ENCODE peak calls at places on chromosomes 16 and 17, in six cellular contexts. R is naive thymus-derived CD4-positive, alpha-beta T cell; O is ovary; E is heart right ventricle; V is OCI-LY7; C is spleen. Z is an unnamed sample. For H3K4me1, the result is how much of the 10 kb centered on the place peaks cover.

GRCh38 chr17:30091771-30092170 is 24.8 kb upstream of the NSRP1 start:
- DNase-seq in R (no peak), O (no peak), E (no peak), V (no peak), C (no peak), Z (no peak)

GRCh38 chr17:80474231-80474932 is 2.0 kb downstream of the NPTX1 start:
- DNase-seq in R (no peak), O (no peak), E (no peak), V (peak), C (no peak), Z (peak)

GRCh38 chr17:27878776-27879562 is 14.2 kb downstream of the LYRM9 start:
- DNase-seq in R (peak), O (peak), E (peak), V (no peak), C (no peak), Z (no peak)

GRCh38 chr17:7042507-7043194 is 1.2 kb downstream of the SLC16A11 start:
- DNase-seq in R (peak), O (peak), E (no peak), V (no peak), C (peak), Z (no peak)

GRCh38 chr17:31147507-31148202 is 52.9 kb downstream of the NF1 start:
- DNase-seq in R (no peak), O (no peak), E (no peak), V (no peak), C (no peak), Z (no peak)

GRCh38 chr16:73054732-73055481 is 7.0 kb upstream of the ZFHX3 start:
- DNase-seq in R (no peak), O (no peak), E (no peak), V (peak), C (no peak), Z (peak)

GRCh38 chr16:29820271-29820701 is at the start of gene MVP:
- DNase-seq in R (peak), O (peak), E (peak), V (peak), C (peak), Z (peak)

GRCh38 chr17:798246-798645 is 16.1 kb downstream of the MRM3 start:
- DNase-seq in R (no peak), O (no peak), E (no peak), V (no peak), C (peak), Z (no peak)

GRCh38 chr16:83137326-83137770 is 510.6 kb downstream of the CDH13 start:
- DNase-seq in R (no peak), O (peak), E (no peak), V (peak), C (no peak), Z (no peak)

GRCh38 chr16:30335598-30336474 is 19.3 kb downstream of the CD2BP2 start:
- DNase-seq in R (no peak), O (no peak), E (no peak), V (no peak), C (peak), Z (peak)

GRCh38 chr16:69924777-69925191 is 26.4 kb upstream of the CLEC18A start:
- DNase-seq in R (no peak), O (peak), E (peak), V (no peak), C (no peak), Z (no peak)

GRCh38 chr16:24975428-24975889 is 39.7 kb downstream of the ARHGAP17 start:
- DNase-seq in R (no peak), O (no peak), E (no peak), V (peak), C (no peak), Z (peak)

GRCh38 chr16:17374668-17375255 is 96.0 kb downstream of the XYLT1 start:
- DNase-seq in R (peak), O (no peak), E (no peak), V (no peak), C (no peak), Z (no peak)

GRCh38 chr16:85334718-85335583 is 222.7 kb upstream of the CIBAR2 start:
- DNase-seq in R (no peak), O (no peak), E (no peak), V (peak), C (no peak), Z (no peak)

GRCh38 chr17:77106874-77107358 is 33.9 kb upstream of the SEC14L1 start:
- DNase-seq in R (no peak), O (no peak), E (no peak), V (peak), C (no peak), Z (no peak)

GRCh38 chr17:76566988-76567431 is 18.6 kb downstream of the ST6GALNAC2 start:
- DNase-seq in R (no peak), O (no peak), E (no peak), V (peak), C (no peak), Z (no peak)

GRCh38 chr17:45171338-45172231 is 9.9 kb downstream of the HEXIM2 start:
- DNase-seq in R (no peak), O (no peak), E (peak), V (no peak), C (no peak), Z (peak)

GRCh38 chr17:29390856-29391631 is 881 bp downstream of the TAOK1 start:
- DNase-seq in R (peak), O (no peak), E (peak), V (peak), C (peak), Z (no peak)

GRCh38 chr17:15392326-15392739 is 50.9 kb upstream of the TEKT3 start:
- DNase-seq in R (no peak), O (no peak), E (no peak), V (no peak), C (no peak), Z (peak)

GRCh38 chr17:49908782-49909714 is 59.9 kb upstream of the DLX4 start:
- DNase-seq in R (no peak), O (no peak), E (no peak), V (no peak), C (no peak), Z (no peak)

GRCh38 chr17:49903523-49903922 is 55.7 kb upstream of the TAC4 start:
- DNase-seq in R (no peak), O (no peak), E (no peak), V (no peak), C (no peak), Z (no peak)

GRCh38 chr17:49904904-49905303 is 57.0 kb upstream of the TAC4 start:
- DNase-seq in R (no peak), O (no peak), E (no peak), V (no peak), C (no peak), Z (no peak)

GRCh38 chr17:49907279-49907678 is 59.4 kb upstream of the TAC4 start:
- DNase-seq in R (no peak), O (no peak), E (no peak), V (no peak), C (no peak), Z (no peak)

DNA sequence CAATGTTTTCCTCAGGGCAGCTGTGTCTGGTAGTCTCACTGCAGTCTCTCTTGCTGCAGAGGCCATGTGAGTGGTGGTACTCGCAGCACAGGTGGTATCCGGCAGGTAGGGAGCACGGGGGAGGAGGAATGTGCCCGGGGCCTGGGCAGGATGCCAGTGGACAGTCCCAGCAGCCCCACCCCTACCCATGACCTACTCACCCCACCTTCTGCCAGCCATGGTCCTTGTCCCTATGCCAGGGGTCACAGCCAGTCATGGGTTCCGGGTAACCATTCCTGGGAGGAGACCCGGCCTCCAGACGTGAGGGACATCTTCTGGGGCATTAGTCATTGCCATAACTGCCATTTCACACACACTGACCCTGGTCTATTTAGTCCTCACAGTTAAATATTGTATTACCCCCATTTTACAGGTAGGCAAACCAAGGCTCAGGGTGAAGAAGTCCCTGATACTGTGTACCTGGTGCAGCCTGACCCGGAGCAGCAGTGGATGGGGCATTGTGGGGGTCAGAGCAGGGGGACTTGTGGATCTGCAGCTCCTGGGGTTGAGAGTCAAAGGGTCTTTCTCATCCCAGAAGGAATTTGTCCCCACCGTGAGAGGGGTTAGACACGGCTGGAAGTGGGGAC is 58.8 kb upstream of the TAC4 start:
- DNase-seq in R (no peak), O (no peak), E (no peak), V (no peak), C (no peak), Z (no peak)
- H3K4me1 ChIP-seq in R (under half), O (under half), E (under half), V (under half), C (under half), Z (under half)

DNA sequence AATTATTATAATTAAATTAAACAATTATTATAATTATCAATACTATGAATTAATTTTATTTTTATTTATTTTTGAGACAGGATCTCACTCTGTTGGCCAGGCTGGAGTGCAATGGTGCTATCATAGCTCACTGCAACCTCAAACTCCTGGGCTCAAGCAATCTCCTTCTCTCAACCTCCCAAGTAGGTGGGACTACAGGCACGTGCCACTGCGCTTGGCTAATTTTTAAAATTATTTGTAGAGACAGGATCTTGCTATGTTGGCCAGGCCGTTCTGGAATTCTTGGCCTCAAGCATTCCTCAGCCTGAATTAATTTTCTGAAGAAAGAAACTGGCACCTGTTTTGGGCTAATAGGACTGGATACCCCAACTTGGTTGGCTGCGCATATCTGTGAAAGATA is 10.3 kb downstream of the GNA13 start:
- DNase-seq in R (no peak), O (no peak), E (no peak), V (no peak), C (no peak), Z (no peak)
- H3K4me1 ChIP-seq in R (half or more), O (under half), E (half or more), V (half or more), C (half or more), Z (under half)

GRCh38 chr16:10569629-10570028 is 10.8 kb downstream of the EMP2 start:
- DNase-seq in R (no peak), O (no peak), E (no peak), V (no peak), C (no peak), Z (no peak)
- H3K4me1 ChIP-seq in R (under half), O (under half), E (half or more), V (under half), C (under half), Z (under half)

GRCh38 chr17:81922566-81923301 is 4.8 kb upstream of the SIRT7 start:
- DNase-seq in R (no peak), O (no peak), E (no peak), V (no peak), C (no peak), Z (no peak)
- H3K4me1 ChIP-seq in R (under half), O (under half), E (half or more), V (under half), C (half or more), Z (under half)

GRCh38 chr17:39673335-39674081 is 5.3 kb downstream of the PNMT start:
- DNase-seq in R (no peak), O (peak), E (no peak), V (no peak), C (peak), Z (no peak)
- H3K4me1 ChIP-seq in R (under half), O (under half), E (half or more), V (under half), C (under half), Z (under half)

GRCh38 chr17:19383681-19384470 is 3.1 kb downstream of the MFAP4 start:
- DNase-seq in R (no peak), O (peak), E (no peak), V (no peak), C (peak), Z (no peak)
- H3K4me1 ChIP-seq in R (under half), O (under half), E (half or more), V (under half), C (half or more), Z (under half)